ENCODE peak calls at places on chromosomes 12 and 14, in four cellular contexts. One of them, this sample, is unnamed.

GRCh38 chr12:47729233-47729632 is 3.9 kb upstream of the ENDOU start:
- DNase-seq in stimulated activated CD4-positive, alpha-beta T cell treated with anti-CD3 and anti-CD28 coated beads, TNF-alpha, amount 100 ng/mL, for 4 hours: no peak
- DNase-seq in iris pigment epithelial cell: no peak
- DNase-seq in stimulated activated naive CD8-positive, alpha-beta T cell treated with anti-CD3 and anti-CD28 coated beads, Interleukin-15, Interleukin-2, amounts not matched to agents 100 U/mL and 50 U/mL, for 24 hours: no peak
- DNase-seq in this sample: peak

GRCh38 chr14:34237098-34237497 is 224.9 kb downstream of the SPTSSA start:
- DNase-seq in stimulated activated CD4-positive, alpha-beta T cell treated with anti-CD3 and anti-CD28 coated beads, TNF-alpha, amount 100 ng/mL, for 4 hours: no peak
- DNase-seq in iris pigment epithelial cell: no peak
- DNase-seq in stimulated activated naive CD8-positive, alpha-beta T cell treated with anti-CD3 and anti-CD28 coated beads, Interleukin-15, Interleukin-2, amounts not matched to agents 100 U/mL and 50 U/mL, for 24 hours: no peak
- DNase-seq in this sample: no peak

GRCh38 chr14:22088614-22089359 is 415.2 kb upstream of the OR4E1 start:
- DNase-seq in stimulated activated CD4-positive, alpha-beta T cell treated with anti-CD3 and anti-CD28 coated beads, TNF-alpha, amount 100 ng/mL, for 4 hours: no peak
- DNase-seq in iris pigment epithelial cell: peak
- DNase-seq in stimulated activated naive CD8-positive, alpha-beta T cell treated with anti-CD3 and anti-CD28 coated beads, Interleukin-15, Interleukin-2, amounts not matched to agents 100 U/mL and 50 U/mL, for 24 hours: no peak
- DNase-seq in this sample: peak

GRCh38 chr12:29681996-29682534 is 101.7 kb downstream of the TMTC1 start:
- DNase-seq in stimulated activated CD4-positive, alpha-beta T cell treated with anti-CD3 and anti-CD28 coated beads, TNF-alpha, amount 100 ng/mL, for 4 hours: no peak
- DNase-seq in iris pigment epithelial cell: peak
- DNase-seq in stimulated activated naive CD8-positive, alpha-beta T cell treated with anti-CD3 and anti-CD28 coated beads, Interleukin-15, Interleukin-2, amounts not matched to agents 100 U/mL and 50 U/mL, for 24 hours: no peak
- DNase-seq in this sample: peak

GRCh38 chr12:1220127-1221092 is 229.4 kb downstream of the ERC1 start:
- DNase-seq in stimulated activated CD4-positive, alpha-beta T cell treated with anti-CD3 and anti-CD28 coated beads, TNF-alpha, amount 100 ng/mL, for 4 hours: no peak
- DNase-seq in iris pigment epithelial cell: no peak
- DNase-seq in stimulated activated naive CD8-positive, alpha-beta T cell treated with anti-CD3 and anti-CD28 coated beads, Interleukin-15, Interleukin-2, amounts not matched to agents 100 U/mL and 50 U/mL, for 24 hours: no peak
- DNase-seq in this sample: no peak

GRCh38 chr12:40569626-40570179 is 122.5 kb upstream of the CNTN1 start:
- DNase-seq in stimulated activated CD4-positive, alpha-beta T cell treated with anti-CD3 and anti-CD28 coated beads, TNF-alpha, amount 100 ng/mL, for 4 hours: no peak
- DNase-seq in iris pigment epithelial cell: peak
- DNase-seq in stimulated activated naive CD8-positive, alpha-beta T cell treated with anti-CD3 and anti-CD28 coated beads, Interleukin-15, Interleukin-2, amounts not matched to agents 100 U/mL and 50 U/mL, for 24 hours: no peak
- DNase-seq in this sample: no peak

GRCh38 chr12:57772429-57773322 is at the start of gene EEF1AKMT3:
- DNase-seq in stimulated activated CD4-positive, alpha-beta T cell treated with anti-CD3 and anti-CD28 coated beads, TNF-alpha, amount 100 ng/mL, for 4 hours: no peak
- DNase-seq in iris pigment epithelial cell: peak
- DNase-seq in stimulated activated naive CD8-positive, alpha-beta T cell treated with anti-CD3 and anti-CD28 coated beads, Interleukin-15, Interleukin-2, amounts not matched to agents 100 U/mL and 50 U/mL, for 24 hours: peak
- DNase-seq in this sample: no peak

GRCh38 chr12:25184132-25184531 is 10.8 kb downstream of the DNAI7 start:
- DNase-seq in stimulated activated CD4-positive, alpha-beta T cell treated with anti-CD3 and anti-CD28 coated beads, TNF-alpha, amount 100 ng/mL, for 4 hours: no peak
- DNase-seq in iris pigment epithelial cell: no peak
- DNase-seq in stimulated activated naive CD8-positive, alpha-beta T cell treated with anti-CD3 and anti-CD28 coated beads, Interleukin-15, Interleukin-2, amounts not matched to agents 100 U/mL and 50 U/mL, for 24 hours: no peak
- DNase-seq in this sample: no peak

GRCh38 chr12:98533723-98534251 is 18.4 kb downstream of the TMPO start:
- DNase-seq in stimulated activated CD4-positive, alpha-beta T cell treated with anti-CD3 and anti-CD28 coated beads, TNF-alpha, amount 100 ng/mL, for 4 hours: no peak
- DNase-seq in iris pigment epithelial cell: peak
- DNase-seq in stimulated activated naive CD8-positive, alpha-beta T cell treated with anti-CD3 and anti-CD28 coated beads, Interleukin-15, Interleukin-2, amounts not matched to agents 100 U/mL and 50 U/mL, for 24 hours: no peak
- DNase-seq in this sample: peak

GRCh38 chr14:31090872-31091764 is 64.9 kb upstream of the STRN3 start:
- DNase-seq in stimulated activated CD4-positive, alpha-beta T cell treated with anti-CD3 and anti-CD28 coated beads, TNF-alpha, amount 100 ng/mL, for 4 hours: no peak
- DNase-seq in iris pigment epithelial cell: peak
- DNase-seq in stimulated activated naive CD8-positive, alpha-beta T cell treated with anti-CD3 and anti-CD28 coated beads, Interleukin-15, Interleukin-2, amounts not matched to agents 100 U/mL and 50 U/mL, for 24 hours: no peak
- DNase-seq in this sample: peak

GRCh38 chr14:81148635-81149034 is 72.1 kb downstream of the GTF2A1 start:
- DNase-seq in stimulated activated CD4-positive, alpha-beta T cell treated with anti-CD3 and anti-CD28 coated beads, TNF-alpha, amount 100 ng/mL, for 4 hours: no peak
- DNase-seq in iris pigment epithelial cell: no peak
- DNase-seq in stimulated activated naive CD8-positive, alpha-beta T cell treated with anti-CD3 and anti-CD28 coated beads, Interleukin-15, Interleukin-2, amounts not matched to agents 100 U/mL and 50 U/mL, for 24 hours: no peak
- DNase-seq in this sample: no peak